ENCODE peak calls at places on chromosomes 1 and 21, in ten cellular contexts. P is central memory CD8-positive, alpha-beta T cell; Z is T-cell; I is stimulated activated effector memory CD8-positive, alpha-beta T cell treated with anti-CD3 and anti-CD28 coated beads, Interleukin-12 subunit alpha, Interleukin-12 subunit beta, amount 100 ng/mL, for 72 hours; J is Right ventricle myocardium superior; E is left ventricle myocardium superior; F is A549; Y is RWPE2; T is lower lobe of right lung; L is left cardiac atrium. U is an unnamed sample.

GRCh38 chr1:61524206-61524605 is 200.7 kb downstream of the TM2D1 start:
- ATAC-seq in L (no peak), J (no peak), Z (no peak), P (no peak), F (no peak), I (no peak), E (no peak), T (no peak), Y (no peak), U (no peak)

GRCh38 chr1:214833357-214833756 is 230.4 kb downstream of the CENPF start:
- ATAC-seq in T (no peak), L (no peak), F (peak), Y (no peak), E (no peak), P (no peak), Z (no peak), J (no peak), I (no peak), U (no peak)

GRCh38 chr1:164667010-164667409 is 108.0 kb downstream of the PBX1 start:
- ATAC-seq in F (no peak), T (no peak), P (no peak), J (no peak), L (no peak), Y (no peak), I (no peak), E (no peak), Z (no peak), U (no peak)

GRCh38 chr1:67339623-67340343 is 32.1 kb downstream of the IL12RB2 start:
- ATAC-seq in E (peak), F (peak), T (no peak), I (peak), P (no peak), L (peak), J (peak), Z (no peak), Y (peak), U (peak)

GRCh38 chr1:48039088-48040049 is 42.2 kb upstream of the TRABD2B start:
- ATAC-seq in Z (no peak), E (peak), P (no peak), I (no peak), L (peak), Y (no peak), T (peak), J (no peak), F (no peak), U (no peak)

GRCh38 chr1:29454616-29455380 is 218.5 kb downstream of the PTPRU start:
- ATAC-seq in Y (no peak), E (no peak), F (no peak), Z (no peak), J (no peak), T (no peak), I (no peak), P (no peak), L (no peak), U (no peak)

GRCh38 chr1:161244888-161245287 is 6.9 kb upstream of the NR1I3 start:
- ATAC-seq in P (no peak), J (no peak), E (no peak), Y (peak), Z (no peak), L (no peak), I (no peak), F (no peak), T (no peak), U (no peak)

GRCh38 chr1:115136106-115136505 is 46.8 kb upstream of the TSPAN2 start:
- ATAC-seq in F (no peak), T (no peak), Y (peak), E (no peak), P (no peak), I (no peak), L (no peak), Z (no peak), J (no peak), U (no peak)

GRCh38 chr1:21857142-21857839 is 45.2 kb downstream of the LDLRAD2 start:
- ATAC-seq in I (no peak), E (no peak), L (no peak), J (no peak), T (no peak), Z (no peak), F (no peak), P (no peak), Y (no peak), U (no peak)

GRCh38 chr1:233905416-233906051 is 1.1 kb downstream of the SLC35F3 start:
- ATAC-seq in E (no peak), Z (no peak), J (no peak), P (no peak), T (peak), F (peak), I (no peak), Y (no peak), L (no peak), U (no peak)

GRCh38 chr1:78369546-78369945 is 121.2 kb upstream of the PTGFR start:
- ATAC-seq in T (no peak), Y (peak), E (no peak), F (no peak), Z (no peak), L (no peak), J (no peak), P (no peak), I (no peak), U (no peak)

GRCh38 chr1:50450861-50451653 is 27.8 kb upstream of the DMRTA2 start:
- ATAC-seq in T (no peak), Z (peak), Y (no peak), P (peak), E (no peak), I (peak), L (no peak), F (no peak), J (no peak), U (peak)

GRCh38 chr1:115172270-115172669 is 83.0 kb upstream of the TSPAN2 start:
- ATAC-seq in Z (no peak), T (no peak), P (no peak), I (no peak), Y (no peak), F (no peak), L (no peak), E (no peak), J (no peak), U (no peak)

GRCh38 chr1:202230061-202230938 is 36.7 kb downstream of the LGR6 start:
- ATAC-seq in E (peak), I (no peak), F (no peak), P (no peak), J (peak), Z (no peak), T (no peak), L (peak), Y (no peak), U (no peak)

GRCh38 chr1:241701483-241702290 is 49.6 kb downstream of the WDR64 start:
- ATAC-seq in Z (no peak), E (no peak), F (no peak), J (no peak), P (no peak), L (no peak), Y (no peak), I (no peak), T (no peak), U (no peak)

GRCh38 chr1:197521118-197521739 is 253.2 kb downstream of the CRB1 start:
- ATAC-seq in E (no peak), L (no peak), P (no peak), J (no peak), Z (no peak), Y (peak), I (no peak), F (peak), T (no peak), U (peak)

GRCh38 chr1:153536618-153537375 is 1.0 kb upstream of the S100A6 start:
- ATAC-seq in L (peak), I (no peak), T (peak), Z (no peak), P (no peak), J (peak), Y (peak), E (peak), F (no peak), U (no peak)

GRCh38 chr21:29904359-29905282 is 35.2 kb downstream of the GRIK1 start:
- ATAC-seq in T (no peak), I (peak), E (no peak), Y (peak), L (no peak), P (no peak), J (no peak), F (no peak), Z (no peak), U (no peak)

GRCh38 chr1:87208116-87208515 is 120.6 kb upstream of the LMO4 start:
- ATAC-seq in I (no peak), E (no peak), T (no peak), Z (no peak), Y (no peak), P (no peak), F (no peak), L (no peak), J (no peak), U (no peak)

GRCh38 chr1:186858923-186859322 is 30.2 kb downstream of the PLA2G4A start:
- ATAC-seq in T (no peak), E (peak), Z (no peak), P (no peak), F (no peak), Y (no peak), J (peak), L (peak), I (no peak), U (no peak)

GRCh38 chr21:39313042-39313456 is 383 bp downstream of the BRWD1 start:
- ATAC-seq in T (peak), F (peak), Y (peak), I (no peak), P (peak), L (peak), E (peak), J (peak), Z (peak), U (peak)

GRCh38 chr1:172442404-172442803 is 1.5 kb downstream of the PIGC start:
- ATAC-seq in Y (no peak), P (no peak), L (no peak), Z (no peak), T (no peak), J (no peak), F (no peak), I (no peak), E (no peak), U (no peak)

GRCh38 chr1:173300249-173301044 is 93.3 kb upstream of the TNFSF4 start:
- ATAC-seq in F (no peak), I (no peak), J (no peak), P (no peak), Z (no peak), Y (no peak), L (no peak), T (no peak), E (no peak), U (no peak)

GRCh38 chr1:15618685-15619525 is 1.6 kb downstream of the DDI2 start:
- ATAC-seq in Z (no peak), J (no peak), T (peak), E (no peak), Y (no peak), F (no peak), I (no peak), P (no peak), L (no peak), U (no peak)

GRCh38 chr1:36400825-36401601 is 3.3 kb upstream of the LSM10 start:
- ATAC-seq in L (peak), T (peak), P (peak), E (peak), F (peak), J (peak), Z (peak), Y (no peak), I (peak), U (peak)

GRCh38 chr1:235102993-235103411 is 25.6 kb downstream of the TOMM20 start:
- ATAC-seq in I (no peak), L (no peak), T (no peak), E (no peak), J (no peak), Z (peak), P (no peak), F (no peak), Y (no peak), U (no peak)

GRCh38 chr1:16082283-16083038 is 9.0 kb upstream of the FAM131C start:
- ATAC-seq in F (peak), I (peak), P (no peak), E (peak), Y (peak), Z (no peak), J (peak), T (peak), L (peak), U (peak)

GRCh38 chr1:206923009-206923960 is 1.5 kb upstream of the FCMR start:
- ATAC-seq in Z (peak), J (no peak), I (peak), P (peak), F (no peak), Y (no peak), E (peak), T (peak), L (no peak), U (peak)

GRCh38 chr1:23116921-23117699 is 51.5 kb downstream of the LUZP1 start:
- ATAC-seq in Y (no peak), I (no peak), P (no peak), Z (no peak), L (no peak), T (no peak), E (no peak), F (no peak), J (no peak), U (no peak)

GRCh38 chr1:83067954-83068353 is 931.0 kb downstream of the TTLL7 start:
- ATAC-seq in L (no peak), I (no peak), F (no peak), E (no peak), Z (no peak), T (no peak), P (no peak), J (no peak), Y (no peak), U (no peak)

GRCh38 chr1:41673355-41673754 is 188.9 kb upstream of the EDN2 start:
- ATAC-seq in E (no peak), Y (no peak), F (no peak), P (peak), I (peak), L (peak), Z (peak), J (no peak), T (no peak), U (peak)

U was measured in activated T-helper 17 cell treated with anti-CD3 and anti-CD28 coated beads, Interleukin-2, amount 50 U/mL, for 72 hours.